ENCODE peak calls at places on chromosomes 2 and 18, in seven cellular contexts. X is GM12865, S is hepatocyte, J is transverse colon, Z is GM10248, R is glutamatergic neuron, Y is WTC11. O is an unnamed sample.

GRCh38 chr2:149733936-149734685 is 146.5 kb upstream of the MMADHC start:
- DNase-seq in R (no peak), S (peak), X (no peak), J (no peak), Z (no peak), Y (no peak), O (no peak)

GRCh38 chr2:80410346-80410745 is 105.8 kb upstream of the LRRTM1 start:
- DNase-seq in Y (no peak), R (no peak), X (no peak), Z (no peak), S (no peak), J (no peak), O (no peak)

GRCh38 chr2:234258562-234259141 is 208.2 kb downstream of the SPP2 start:
- DNase-seq in Y (no peak), Z (no peak), R (no peak), X (no peak), J (no peak), S (no peak), O (no peak)

GRCh38 chr2:206472094-206472493 is 28.8 kb downstream of the ADAM23 start:
- DNase-seq in X (no peak), Y (no peak), S (no peak), J (no peak), R (no peak), Z (no peak), O (no peak)

GRCh38 chr2:3651686-3652516 is 6.1 kb upstream of the ALLC start:
- DNase-seq in R (peak), Y (peak), Z (peak), J (peak), X (peak), S (peak), O (no peak)

GRCh38 chr2:240129311-240129710 is 6.8 kb downstream of the COPS9 start:
- DNase-seq in J (no peak), Y (no peak), X (no peak), R (no peak), Z (no peak), S (no peak), O (no peak)

GRCh38 chr2:64604929-64605550 is 48.7 kb downstream of the SERTAD2 start:
- DNase-seq in J (no peak), Z (no peak), R (no peak), Y (no peak), X (no peak), S (peak), O (peak)

GRCh38 chr2:216731465-216731864 is 36.1 kb upstream of the IGFBP5 start:
- DNase-seq in Y (no peak), J (no peak), R (no peak), X (no peak), S (no peak), Z (no peak), O (no peak)

GRCh38 chr2:29157131-29157530 is 41.9 kb downstream of the CLIP4 start:
- DNase-seq in S (no peak), R (no peak), Y (no peak), X (no peak), J (no peak), Z (no peak), O (no peak)

GRCh38 chr2:163407296-163407695 is 328.5 kb downstream of the FIGN start:
- DNase-seq in Z (no peak), X (no peak), Y (no peak), R (no peak), S (peak), J (no peak), O (no peak)

GRCh38 chr2:191428141-191428540 is 182.9 kb downstream of the MYO1B start:
- DNase-seq in J (no peak), X (no peak), S (no peak), Z (no peak), Y (no peak), R (no peak), O (no peak)

GRCh38 chr2:127361929-127362328 is 25.8 kb downstream of the MAP3K2 start:
- DNase-seq in R (no peak), J (no peak), Y (no peak), S (no peak), Z (no peak), X (no peak), O (no peak)

GRCh38 chr2:43041661-43042360 is 184.6 kb downstream of the ZFP36L2 start:
- DNase-seq in R (no peak), Z (no peak), X (no peak), S (peak), J (no peak), Y (peak), O (peak)

GRCh38 chr18:41753826-41754225 is 201.2 kb upstream of the PIK3C3 start:
- DNase-seq in S (no peak), Y (no peak), Z (no peak), R (no peak), J (no peak), X (no peak), O (no peak)

GRCh38 chr2:39499336-39499735 is 62.3 kb upstream of the MAP4K3 start:
- DNase-seq in S (no peak), Y (no peak), J (no peak), X (no peak), R (no peak), Z (no peak), O (no peak)

GRCh38 chr2:165743442-165743841 is 50.6 kb downstream of the GALNT3 start:
- DNase-seq in Z (peak), J (no peak), R (no peak), S (no peak), X (no peak), Y (no peak), O (no peak)

GRCh38 chr2:3265471-3265870 is 112.1 kb downstream of the EIPR1 start:
- DNase-seq in Z (no peak), Y (no peak), X (no peak), J (no peak), S (no peak), R (no peak), O (peak)

GRCh38 chr2:101429453-101429852 is 42.1 kb upstream of the CREG2 start:
- DNase-seq in S (no peak), J (no peak), X (no peak), Z (no peak), Y (no peak), R (no peak), O (peak)

GRCh38 chr2:229129738-229130371 is 141.2 kb downstream of the PID1 start:
- DNase-seq in S (peak), J (peak), Z (no peak), X (no peak), Y (no peak), R (no peak), O (no peak)

GRCh38 chr18:79855147-79855910 is 57.6 kb downstream of the KCNG2 start:
- DNase-seq in S (no peak), X (peak), Z (peak), R (no peak), J (no peak), Y (no peak), O (peak)

GRCh38 chr2:85642725-85643124 is 25.3 kb downstream of the SFTPB start:
- DNase-seq in X (peak), Y (no peak), Z (no peak), R (no peak), J (no peak), S (no peak), O (no peak)

GRCh38 chr2:88950010-88950409 is 258.5 kb downstream of the RPIA start:
- DNase-seq in X (peak), Z (no peak), Y (no peak), J (no peak), S (no peak), R (no peak), O (no peak)

GRCh38 chr2:200125463-200125862 is 170.1 kb downstream of the MAIP1 start:
- DNase-seq in S (no peak), X (no peak), R (no peak), J (no peak), Y (no peak), Z (no peak), O (no peak)

GRCh38 chr18:2872095-2872494 is 25.3 kb downstream of the EMILIN2 start:
- DNase-seq in S (no peak), Z (no peak), J (no peak), R (no peak), Y (no peak), X (no peak), O (peak)

GRCh38 chr18:31723998-31724711 is 36.5 kb downstream of the SLC25A52 start:
- DNase-seq in Z (peak), R (no peak), X (no peak), Y (no peak), S (no peak), J (peak), O (no peak)

GRCh38 chr18:48418409-48419267 is 9.5 kb upstream of the ZBTB7C start:
- DNase-seq in S (no peak), X (no peak), J (no peak), Z (no peak), Y (no peak), R (no peak), O (no peak)

GRCh38 chr2:239693330-239693729 is 292.5 kb upstream of the HDAC4 start:
- DNase-seq in R (no peak), Z (no peak), Y (no peak), J (no peak), S (no peak), X (no peak), O (peak)

GRCh38 chr2:200422532-200423262 is 87.2 kb downstream of the KCTD18 start:
- DNase-seq in Z (no peak), R (no peak), X (no peak), Y (no peak), J (no peak), S (no peak), O (no peak)

GRCh38 chr2:11405599-11406491 is 60.1 kb downstream of the E2F6 start:
- DNase-seq in S (no peak), Y (no peak), Z (no peak), R (no peak), X (no peak), J (peak), O (no peak)

GRCh38 chr18:40866013-40866644 is 1088.9 kb upstream of the PIK3C3 start:
- DNase-seq in Z (no peak), R (no peak), J (no peak), S (peak), X (peak), Y (no peak), O (no peak)

GRCh38 chr2:234954551-234954992 is 2.8 kb downstream of the SH3BP4 start:
- DNase-seq in Y (peak), Z (no peak), J (no peak), X (no peak), S (no peak), R (no peak), O (no peak)

GRCh38 chr2:28952806-28953190 is 28.3 kb upstream of the TOGARAM2 start:
- DNase-seq in S (peak), Y (no peak), J (no peak), X (no peak), R (no peak), Z (no peak), O (no peak)

GRCh38 chr2:108316194-108316880 is 27.6 kb downstream of the SULT1C2 start:
- DNase-seq in S (peak), Z (no peak), Y (peak), X (no peak), R (no peak), J (no peak), O (no peak)

DNA sequence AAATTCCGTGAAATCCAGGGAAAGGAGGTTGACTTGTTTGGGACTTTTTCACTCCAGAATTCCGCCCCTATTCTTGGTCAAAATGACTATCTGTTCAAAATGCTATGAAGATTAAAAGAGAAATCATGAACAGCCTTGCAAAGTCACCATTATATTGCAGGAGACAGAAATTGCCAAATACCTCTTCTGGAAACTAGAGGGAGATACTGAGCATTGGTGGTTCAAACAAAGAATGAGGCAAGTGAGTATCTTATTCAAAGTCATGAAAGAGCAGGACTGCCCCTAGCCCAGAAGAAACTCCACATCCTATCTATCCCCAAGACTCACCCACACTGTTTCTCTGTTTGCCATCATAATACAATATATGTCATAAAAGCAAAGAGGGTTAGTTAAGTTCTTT is 862.3 kb upstream of the POU3F3 start:
- DNase-seq in S (no peak), R (no peak), Z (no peak), X (peak), J (no peak), Y (no peak), O (no peak)
- TF ChIP-seq CTCF in S (no peak), R (peak), Z (no peak), X (peak), J (no peak), Y (peak), O (peak)

DNA sequence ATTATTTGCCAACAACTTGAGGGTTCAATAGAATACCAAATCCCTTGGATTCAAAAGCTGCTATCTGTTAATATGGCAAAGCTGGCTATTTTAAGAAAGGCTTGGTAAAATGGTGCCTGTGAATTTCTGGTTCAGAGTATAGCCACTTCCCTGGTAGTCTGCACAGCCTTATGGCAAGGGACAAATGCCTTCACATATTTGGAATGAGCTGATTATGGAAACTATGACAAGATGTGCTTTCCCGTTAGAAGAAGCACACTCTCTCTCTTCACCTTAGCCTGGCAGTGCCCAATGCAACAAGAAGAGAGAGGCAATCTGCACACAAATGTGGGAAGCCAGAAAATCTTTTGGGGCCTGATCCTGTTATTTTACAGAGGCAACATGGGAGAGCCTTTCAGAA is 47.5 kb upstream of the MAP3K20 start:
- DNase-seq in Z (no peak), J (no peak), Y (no peak), R (no peak), S (no peak), X (no peak), O (no peak)
- TF ChIP-seq CTCF in Z (no peak), J (no peak), Y (no peak), R (no peak), S (no peak), X (no peak), O (no peak)

DNA sequence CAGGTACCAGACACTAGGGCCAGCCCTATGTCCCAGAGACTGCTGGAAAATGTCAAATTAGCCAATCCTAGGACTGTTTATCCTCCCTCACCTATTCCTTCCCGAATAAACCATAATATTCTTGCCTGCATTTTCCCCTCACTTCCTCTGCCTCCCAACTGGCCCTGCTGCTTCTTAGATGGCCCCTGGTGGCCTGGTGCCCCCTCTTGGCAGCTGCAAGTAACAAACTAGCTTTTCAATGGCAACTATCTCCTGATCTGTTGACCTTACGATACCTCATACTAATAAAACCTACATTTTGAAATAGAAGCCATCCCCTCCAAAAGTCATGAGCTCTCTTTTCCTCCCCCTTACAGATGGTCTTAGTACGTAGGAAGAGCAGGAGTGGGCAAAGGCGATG is 132.0 kb downstream of the ALPK2 start:
- DNase-seq in Z (no peak), J (no peak), S (no peak), R (no peak), X (peak), Y (peak), O (no peak)
- TF ChIP-seq CTCF in Z (peak), J (no peak), S (peak), R (no peak), X (peak), Y (no peak), O (peak)

GRCh38 chr18:57466745-57467144 is 31.6 kb downstream of the ONECUT2 start:
- DNase-seq in X (peak), Z (no peak), Y (peak), R (no peak), S (no peak), J (no peak), O (no peak)
- TF ChIP-seq CTCF in X (no peak), Z (no peak), Y (no peak), R (no peak), S (no peak), J (no peak), O (no peak)

DNA sequence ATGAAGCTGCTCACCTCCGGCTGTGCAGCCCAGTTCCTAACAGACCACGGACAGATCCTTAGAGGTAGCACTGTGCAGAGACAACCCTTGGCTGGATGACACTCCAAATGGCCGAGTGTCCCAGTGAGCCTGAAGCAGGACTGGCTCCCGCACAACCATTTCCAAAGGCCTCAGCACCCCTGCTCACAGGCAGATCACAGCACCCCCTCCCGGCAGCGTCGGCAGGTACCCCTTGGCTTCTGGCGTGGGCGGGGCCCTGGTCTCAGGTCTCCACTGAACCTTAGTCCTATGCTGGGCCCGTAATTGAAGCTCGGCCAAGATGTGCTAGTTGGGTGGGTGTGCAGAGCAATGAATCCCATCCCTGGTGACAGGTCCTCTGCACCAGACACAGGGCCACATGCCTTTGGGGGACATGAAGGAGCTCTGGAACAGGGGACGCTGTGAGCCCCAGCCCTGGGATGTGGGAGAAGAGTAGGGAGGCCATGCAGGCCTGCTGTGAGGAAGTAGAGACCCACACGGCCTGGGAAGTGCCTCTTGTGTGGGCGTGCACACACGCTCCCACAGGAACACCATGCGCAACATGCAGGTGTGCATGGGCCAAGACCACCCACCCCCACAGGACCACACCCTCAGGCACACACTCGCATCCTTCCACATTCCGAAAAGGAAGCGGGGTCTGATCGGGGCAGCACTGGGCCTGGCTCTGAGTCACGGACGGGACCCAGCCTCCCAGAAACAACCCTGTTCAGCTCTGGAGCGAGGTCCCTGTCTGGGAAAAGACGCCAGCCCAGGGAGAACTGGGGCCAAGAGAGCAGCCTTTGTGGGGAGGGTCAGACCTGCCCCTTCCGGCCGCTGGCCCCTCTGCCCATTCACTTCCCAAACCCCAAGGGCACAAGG is 2.8 kb downstream of the DUSP2 start:
- DNase-seq in X (peak), Z (peak), S (no peak), Y (peak), J (peak), R (peak), O (no peak)
- TF ChIP-seq CTCF in X (peak), Z (peak), S (no peak), Y (no peak), J (no peak), R (no peak), O (no peak)